ENCODE peak calls at places on chromosomes 1 and 21, in nine cellular contexts. M is heart left ventricle; D is M059J; O is T-helper 2 cell treated with Interferon-gamma antibody and Interleukin-4, amounts not matched to agents 5 μg/mL and 100 μg/mL, for 36 hours; Z is activated naive CD8-positive, alpha-beta T cell treated with anti-CD3 and anti-CD28 coated beads, Interleukin-2, amount 50 U/mL, for 24 hours; V is naive B cell; C is AG08395; H is AG09309; G is NCI-H1417. X is an unnamed sample.

GRCh38 chr1:229596961-229597699 is 28.8 kb downstream of the TAF5L start:
- DNase-seq in G (no peak), M (peak; percentile 66), V (no peak), C (peak; percentile 83), H (peak; percentile 34), O (no peak), D (peak; percentile 72), Z (no peak), X (peak; percentile 13)

GRCh38 chr1:151313501-151313900 is 13.7 kb downstream of the PI4KB start:
- DNase-seq in C (no peak), Z (no peak), M (no peak), O (no peak), G (no peak), H (no peak), D (no peak), V (no peak), X (peak; percentile 22)

GRCh38 chr1:17878837-17879236 is 123.7 kb downstream of the ACTL8 start:
- DNase-seq in G (no peak), Z (no peak), H (peak; percentile 40), O (no peak), V (no peak), C (peak; percentile 94), D (peak; percentile 94), M (no peak), X (peak; percentile 91)

GRCh38 chr1:15196807-15197530 is 43.4 kb downstream of the TMEM51 start:
- DNase-seq in H (no peak), G (peak; percentile 44), M (no peak), D (no peak), O (no peak), Z (no peak), C (no peak), V (no peak), X (no peak)

GRCh38 chr1:7236844-7237515 is 451.7 kb downstream of the CAMTA1 start:
- DNase-seq in M (no peak), Z (no peak), D (no peak), C (no peak), O (no peak), V (no peak), H (no peak), G (no peak), X (no peak)

GRCh38 chr1:94503153-94503552 is 38.4 kb downstream of the F3 start:
- DNase-seq in G (no peak), Z (no peak), M (no peak), V (no peak), H (no peak), C (no peak), O (no peak), D (no peak), X (no peak)

GRCh38 chr1:85626818-85627217 is 46.3 kb downstream of the CCN1 start:
- DNase-seq in G (no peak), C (no peak), D (no peak), H (no peak), V (no peak), Z (no peak), O (no peak), M (no peak), X (no peak)

GRCh38 chr1:78619029-78619428 is 1.2 kb upstream of the IFI44L start:
- DNase-seq in G (no peak), O (no peak), H (no peak), M (no peak), Z (no peak), D (peak; percentile 66), V (no peak), C (no peak), X (no peak)

GRCh38 chr1:150995896-150996295 is 10.8 kb downstream of the MINDY1 start:
- DNase-seq in O (no peak), V (peak; percentile 29), H (no peak), Z (no peak), G (peak; percentile 49), C (peak; percentile 34), D (peak; percentile 35), M (no peak), X (peak; percentile 27)

GRCh38 chr1:119743776-119744597 is 24.7 kb downstream of the HMGCS2 start:
- DNase-seq in D (peak; percentile 72), G (peak; percentile 82), V (no peak), Z (peak; percentile 60), H (peak; percentile 28), O (peak; percentile 38), M (no peak), C (peak; percentile 83), X (peak; percentile 59)

GRCh38 chr1:119228318-119228717 is 87.9 kb upstream of the WARS2 start:
- DNase-seq in V (no peak), M (no peak), D (peak; percentile 54), G (no peak), H (no peak), C (no peak), Z (no peak), O (no peak), X (no peak)

GRCh38 chr21:31524140-31524539 is 135.4 kb upstream of the SOD1 start:
- DNase-seq in D (no peak), V (no peak), Z (no peak), H (no peak), G (no peak), M (no peak), O (no peak), C (no peak), X (no peak)

GRCh38 chr21:35658242-35658641 is 402.1 kb downstream of the SETD4 start:
- DNase-seq in H (peak; percentile 71), G (no peak), V (no peak), Z (no peak), D (peak; percentile 98), M (no peak), O (no peak), C (peak; percentile 74), X (peak; percentile 94)

GRCh38 chr1:116445534-116445933 is 72.5 kb downstream of the ATP1A1 start:
- DNase-seq in D (no peak), Z (no peak), H (no peak), G (no peak), V (no peak), M (no peak), C (no peak), O (no peak), X (no peak)

X was measured in RPMI7951.